ENCODE peak calls at places on chromosomes 7 and 10, in six cellular contexts. O, Z, V, B, F and I are unnamed samples.

GRCh38 chr7:27167170-27167505 is 1.8 kb upstream of the HOXA9 start:
- DNase-seq in O (no peak), Z (no peak), V (no peak), F (no peak), B (no peak), I (no peak)

GRCh38 chr7:18399624-18400235 is 95.8 kb upstream of the HDAC9 start:
- DNase-seq in O (no peak), Z (no peak), B (no peak), F (no peak), V (no peak), I (no peak)

GRCh38 chr10:33241351-33241750 is 93.1 kb downstream of the NRP1 start:
- DNase-seq in O (no peak), Z (no peak), F (no peak), V (no peak), B (peak; percentile 54), I (no peak)

GRCh38 chr10:72274213-72274729 is 547 bp downstream of the DDIT4 start:
- DNase-seq in F (no peak), B (no peak), V (no peak), O (no peak), Z (peak; percentile 31), I (no peak)

GRCh38 chr10:13271552-13272163 is 28.2 kb downstream of the PHYH start:
- DNase-seq in B (no peak), Z (peak; percentile 23), F (peak; percentile 50), O (no peak), V (no peak), I (no peak)

GRCh38 chr7:121954803-121955202 is 81.8 kb downstream of the PTPRZ1 start:
- DNase-seq in O (no peak), Z (no peak), V (peak; percentile 41), B (peak; percentile 83), F (no peak), I (no peak)

GRCh38 chr7:35004531-35005096 is 32.7 kb downstream of the DPY19L1 start:
- DNase-seq in Z (no peak), B (peak; percentile 24), V (no peak), F (no peak), O (no peak), I (no peak)

GRCh38 chr7:44305564-44306507 is 19.6 kb downstream of the CAMK2B start:
- DNase-seq in V (no peak), O (peak; percentile 24), Z (no peak), F (peak; percentile 0), B (no peak), I (no peak)

GRCh38 chr10:30882281-30882680 is 149.4 kb downstream of the ZNF438 start:
- DNase-seq in B (peak; percentile 31), F (no peak), V (peak; percentile 23), Z (no peak), O (no peak), I (no peak)

GRCh38 chr7:65250697-65251395 is 122.8 kb upstream of the ZNF92 start:
- DNase-seq in B (no peak), O (no peak), Z (no peak), V (no peak), F (no peak), I (no peak)

GRCh38 chr10:32204606-32205005 is 142.4 kb downstream of the EPC1 start:
- DNase-seq in Z (no peak), F (no peak), O (no peak), B (no peak), V (no peak), I (no peak)

GRCh38 chr7:91164531-91164930 is 99.7 kb upstream of the FZD1 start:
- DNase-seq in B (no peak), Z (no peak), F (no peak), O (no peak), V (no peak), I (no peak)

GRCh38 chr10:49415109-49415508 is 19.2 kb upstream of the DRGX start:
- DNase-seq in B (no peak), Z (no peak), O (no peak), F (no peak), V (no peak), I (no peak)

GRCh38 chr10:29324220-29324831 is 35.5 kb downstream of the LYZL1 start:
- DNase-seq in F (no peak), Z (no peak), O (no peak), B (peak; percentile 63), V (no peak), I (no peak)

GRCh38 chr7:64877714-64878610 is 25.1 kb upstream of the ZNF273 start:
- DNase-seq in Z (no peak), F (no peak), O (peak; percentile 25), V (no peak), B (no peak), I (no peak)

GRCh38 chr7:114508096-114508495 is 93.5 kb downstream of the FOXP2 start:
- DNase-seq in O (no peak), V (no peak), F (no peak), B (peak; percentile 20), Z (no peak), I (no peak)

GRCh38 chr7:130845581-130846085 is 111.6 kb upstream of the KLF14 start:
- DNase-seq in B (peak; percentile 84), F (no peak), V (peak; percentile 56), Z (no peak), O (no peak), I (peak; percentile 82)

GRCh38 chr7:157097569-157097968 is 41.2 kb upstream of the UBE3C start:
- DNase-seq in V (no peak), O (no peak), B (no peak), Z (no peak), F (no peak), I (no peak)

GRCh38 chr7:137508437-137509175 is 165.1 kb upstream of the PTN start:
- DNase-seq in Z (no peak), O (no peak), B (peak; percentile 86), F (no peak), V (peak; percentile 58), I (peak; percentile 42)

GRCh38 chr10:3972460-3973366 is 187.7 kb upstream of the KLF6 start:
- DNase-seq in B (peak; percentile 25), V (no peak), O (no peak), F (no peak), Z (no peak), I (no peak)

GRCh38 chr7:140509789-140510188 is 30.5 kb upstream of the MKRN1 start:
- DNase-seq in O (no peak), V (no peak), B (no peak), F (no peak), Z (no peak), I (no peak)

GRCh38 chr7:140501941-140502340 is 22.6 kb upstream of the MKRN1 start:
- DNase-seq in B (no peak), F (no peak), V (no peak), O (no peak), Z (peak; percentile 78), I (no peak)

GRCh38 chr7:140512317-140513000 is 33.2 kb upstream of the MKRN1 start:
- DNase-seq in Z (peak; percentile 64), O (peak; percentile 38), B (no peak), V (no peak), F (no peak), I (no peak)

DNA sequence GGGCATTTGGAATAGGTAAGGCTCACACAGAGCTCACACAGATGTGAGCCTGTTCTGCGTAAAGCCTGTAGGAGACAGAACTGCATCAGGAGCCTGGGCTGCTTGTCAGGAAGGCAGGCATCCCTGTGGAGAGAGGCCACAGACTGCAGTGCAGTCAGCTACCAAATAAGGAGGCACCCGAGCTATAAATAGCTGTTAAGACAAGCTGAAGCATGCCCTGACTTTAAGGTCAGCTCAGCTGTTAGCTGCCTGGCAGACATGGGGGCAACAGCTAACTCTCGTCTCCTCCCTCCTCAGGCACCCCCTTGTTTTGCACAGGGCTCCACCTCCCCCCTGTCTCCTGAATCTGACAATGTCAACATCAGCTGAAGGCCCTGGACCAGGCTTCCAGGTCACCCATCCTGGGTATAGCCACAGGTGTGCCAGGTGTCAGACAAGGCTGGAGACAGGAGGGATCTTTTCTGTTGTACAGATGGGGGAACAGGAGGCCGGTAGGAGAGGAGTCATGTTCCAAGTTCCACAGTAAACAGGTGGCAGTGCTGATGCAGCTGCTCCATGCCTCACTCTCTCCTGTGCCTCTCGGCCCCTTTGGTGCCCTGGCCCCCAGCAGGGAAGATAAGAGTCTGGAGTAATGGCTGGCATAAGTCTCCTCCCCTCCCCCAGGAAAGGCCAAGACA is 27.6 kb upstream of the MKRN1 start:
- DNase-seq in Z (peak; percentile 50), O (no peak), V (peak; percentile 74), F (no peak), B (peak; percentile 80), I (peak; percentile 13)
- TF ChIP-seq CTCF in Z (no peak), O (no peak), V (peak; percentile 47), F (no peak), B (peak; percentile 30), I (peak; percentile 34)

GRCh38 chr10:123250640-123251039 is 96.4 kb downstream of the BUB3 start:
- DNase-seq in B (no peak), Z (no peak), O (no peak), V (no peak), F (no peak), I (no peak)
- TF ChIP-seq CTCF in B (no peak), Z (no peak), O (no peak), V (no peak), F (no peak), I (no peak)

GRCh38 chr7:150801946-150802771 is 1.6 kb downstream of the TMEM176A start:
- DNase-seq in B (no peak), O (no peak), Z (no peak), F (no peak), V (no peak), I (no peak)
- TF ChIP-seq CTCF in B (no peak), O (no peak), Z (no peak), F (no peak), V (no peak), I (no peak)

DNA sequence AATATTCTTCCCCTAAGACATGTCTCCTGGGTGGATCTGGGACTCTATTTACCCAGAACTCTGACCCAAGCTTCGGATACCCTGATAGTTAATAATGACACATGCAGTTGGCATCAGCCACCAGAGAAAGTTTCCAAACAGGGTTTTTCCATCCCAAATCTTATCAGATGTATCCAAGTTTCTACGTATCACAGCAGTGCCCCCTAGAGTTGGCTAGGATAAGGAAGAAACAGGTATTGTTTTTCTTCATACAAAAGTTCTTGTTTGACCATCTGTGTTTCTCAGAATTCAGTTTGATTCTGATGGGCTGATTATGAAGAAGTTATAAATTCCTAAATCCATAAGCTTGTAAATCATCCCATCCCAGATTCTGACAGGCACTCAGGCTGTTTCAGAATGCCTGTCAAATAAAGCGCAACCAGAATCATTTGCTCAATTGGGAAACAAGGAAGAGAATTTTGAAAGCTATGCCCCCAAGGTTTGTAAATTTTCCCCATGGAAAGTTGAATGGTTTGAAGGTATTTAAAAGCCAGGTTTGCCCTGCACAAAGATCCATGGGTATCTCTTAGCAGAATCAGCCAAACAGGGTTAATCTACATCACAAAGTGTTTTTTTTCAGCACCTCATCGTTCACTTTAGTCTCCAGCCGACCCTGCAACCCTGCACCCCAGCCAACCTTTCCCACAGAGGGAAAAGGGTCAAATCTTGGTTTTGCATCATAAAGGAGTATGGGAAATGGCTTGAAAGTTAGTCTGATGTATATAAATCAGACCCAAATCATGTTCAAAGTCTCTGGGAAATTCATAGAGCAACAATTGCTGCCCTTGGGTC is 47.4 kb downstream of the NRAP start:
- DNase-seq in O (no peak), B (no peak), Z (no peak), F (peak; percentile 36), V (no peak), I (no peak)
- TF ChIP-seq CTCF in O (no peak), B (peak; percentile 46), Z (peak; percentile 21), F (peak; percentile 60), V (peak; percentile 30), I (peak; percentile 44)

DNA sequence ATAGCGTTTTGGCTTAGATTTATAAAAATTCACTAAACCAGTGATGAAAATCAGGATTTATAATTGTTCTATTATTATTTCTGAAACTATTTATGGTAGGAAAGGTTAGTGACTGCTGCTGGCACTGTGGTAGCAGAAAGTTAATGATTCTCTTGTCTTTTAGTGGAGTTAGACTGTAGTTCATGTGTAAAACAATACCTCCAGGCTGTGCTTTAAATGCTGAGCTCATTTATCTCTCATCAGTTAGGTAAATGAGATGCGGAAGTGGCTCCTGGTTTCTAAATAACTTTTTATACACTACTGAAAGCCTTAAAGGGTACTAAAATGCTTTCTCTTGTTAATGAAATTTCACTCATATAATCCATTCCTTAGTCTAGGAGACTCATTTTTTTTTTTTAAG is 326.8 kb upstream of the POT1 start:
- DNase-seq in V (no peak), O (no peak), F (no peak), B (no peak), Z (no peak), I (no peak)
- TF ChIP-seq CTCF in V (no peak), O (no peak), F (no peak), B (no peak), Z (no peak), I (no peak)